ENCODE peak calls at places on chromosomes 16 and 17, in five cellular contexts. V is effector memory CD4-positive, alpha-beta T cell; T is Panc1; Q is thoracic aorta; J is PC-3. L is an unnamed sample. For H3K4me1, the result is how much of the 10 kb centered on the place peaks cover.

GRCh38 chr17:30921544-30922196 is at the start of gene ADAP2:
- DNase-seq in J (peak), T (no peak), Q (no peak), V (no peak), L (no peak)

GRCh38 chr16:57533618-57534336 is 2.6 kb downstream of the CCDC102A start:
- DNase-seq in T (no peak), J (no peak), Q (no peak), V (peak), L (no peak)

GRCh38 chr17:70810609-70811008 is 641.3 kb downstream of the KCNJ2 start:
- DNase-seq in Q (no peak), J (peak), V (no peak), T (no peak), L (no peak)

GRCh38 chr17:37735165-37735564 is 9.7 kb downstream of the HNF1B start:
- DNase-seq in J (no peak), V (no peak), T (no peak), Q (no peak), L (no peak)

GRCh38 chr17:2035549-2036490 is 5.9 kb downstream of the DPH1 start:
- DNase-seq in V (no peak), J (no peak), T (no peak), Q (no peak), L (no peak)

GRCh38 chr16:69276143-69277115 is 34.7 kb upstream of the VPS4A start:
- DNase-seq in T (no peak), J (no peak), V (no peak), Q (peak), L (no peak)

GRCh38 chr16:88023366-88023765 is 72.1 kb downstream of the BANP start:
- DNase-seq in J (no peak), Q (no peak), V (no peak), T (no peak), L (no peak)

GRCh38 chr17:81553616-81554181 is 1.5 kb upstream of the FAAP100 start:
- DNase-seq in J (peak), Q (no peak), V (no peak), T (no peak), L (no peak)

GRCh38 chr16:67814567-67814966 is 7.9 kb downstream of the TSNAXIP1 start:
- DNase-seq in J (no peak), T (no peak), Q (no peak), V (no peak), L (no peak)

GRCh38 chr16:82603784-82604411 is 22.9 kb upstream of the CDH13 start:
- DNase-seq in T (no peak), Q (no peak), V (no peak), J (peak), L (no peak)

GRCh38 chr17:43556292-43556691 is 10.2 kb upstream of the ETV4 start:
- DNase-seq in J (peak), T (no peak), V (no peak), Q (no peak), L (no peak)

GRCh38 chr16:53913082-53913870 is 209.3 kb downstream of the FTO start:
- DNase-seq in T (no peak), Q (no peak), V (no peak), J (peak), L (no peak)

GRCh38 chr17:57935833-57936807 is 19.1 kb downstream of the CUEDC1 start:
- DNase-seq in V (no peak), Q (no peak), J (peak), T (no peak), L (no peak)

GRCh38 chr17:45004388-45004787 is 36.3 kb upstream of the C1QL1 start:
- DNase-seq in J (no peak), Q (no peak), V (no peak), T (no peak), L (no peak)

GRCh38 chr17:77530591-77530990 is 389.8 kb downstream of the SEC14L1 start:
- DNase-seq in J (no peak), Q (no peak), V (no peak), T (no peak), L (no peak)

GRCh38 chr16:88628512-88628974 is 9.8 kb upstream of the IL17C start:
- DNase-seq in J (peak), Q (no peak), T (no peak), V (no peak), L (peak)

GRCh38 chr17:3916013-3916696 is at the start of gene P2RX1:
- DNase-seq in V (no peak), Q (no peak), T (no peak), J (no peak), L (no peak)

GRCh38 chr17:81090361-81091133 is 55.6 kb downstream of the BAIAP2 start:
- DNase-seq in J (peak), Q (no peak), T (no peak), V (peak), L (no peak)

GRCh38 chr17:34692932-34693331 is 113.5 kb downstream of the TMEM132E start:
- DNase-seq in J (no peak), Q (no peak), V (no peak), T (no peak), L (no peak)

GRCh38 chr17:65584604-65585521 is 23.4 kb upstream of the AXIN2 start:
- DNase-seq in V (no peak), T (no peak), J (peak), Q (no peak), L (no peak)

GRCh38 chr16:49348408-49349176 is 25.0 kb upstream of the C16orf78 start:
- DNase-seq in Q (no peak), V (no peak), J (no peak), T (no peak), L (no peak)

GRCh38 chr16:81190667-81191066 is 47.8 kb upstream of the BCO1 start:
- DNase-seq in V (no peak), T (no peak), J (peak), Q (no peak), L (no peak)

GRCh38 chr17:77383613-77384608 is 243.1 kb downstream of the SEC14L1 start:
- DNase-seq in T (no peak), J (no peak), V (no peak), Q (no peak), L (no peak)

GRCh38 chr16:57377080-57377841 is 5.0 kb downstream of the CX3CL1 start:
- DNase-seq in V (no peak), J (peak), T (no peak), Q (no peak), L (no peak)

GRCh38 chr16:27452569-27453475 is 50.8 kb downstream of the IL21R start:
- DNase-seq in J (no peak), Q (no peak), V (no peak), T (no peak), L (no peak)

GRCh38 chr16:89308391-89309333 is 91.2 kb downstream of the ZNF778 start:
- DNase-seq in J (no peak), T (no peak), V (no peak), Q (no peak), L (no peak)

GRCh38 chr17:77649717-77650211 is 308.7 kb upstream of the TNRC6C start:
- DNase-seq in J (peak), Q (no peak), V (no peak), T (no peak), L (no peak)

GRCh38 chr16:165539-166374 is at the start of gene HBM:
- DNase-seq in T (no peak), V (no peak), Q (no peak), J (no peak), L (no peak)

GRCh38 chr16:13351651-13352217 is 450.3 kb downstream of the SHISA9 start:
- DNase-seq in V (no peak), Q (no peak), J (no peak), T (no peak), L (no peak)

GRCh38 chr16:27446721-27447120 is 44.7 kb downstream of the IL21R start:
- DNase-seq in Q (no peak), T (no peak), V (peak), J (no peak), L (no peak)

GRCh38 chr16:22693670-22694340 is 120.2 kb upstream of the HS3ST2 start:
- DNase-seq in J (no peak), V (no peak), Q (no peak), T (no peak), L (no peak)
- H3K4me1 ChIP-seq in J (under half), V (under half), Q (under half), T (under half), L (under half)

DNA sequence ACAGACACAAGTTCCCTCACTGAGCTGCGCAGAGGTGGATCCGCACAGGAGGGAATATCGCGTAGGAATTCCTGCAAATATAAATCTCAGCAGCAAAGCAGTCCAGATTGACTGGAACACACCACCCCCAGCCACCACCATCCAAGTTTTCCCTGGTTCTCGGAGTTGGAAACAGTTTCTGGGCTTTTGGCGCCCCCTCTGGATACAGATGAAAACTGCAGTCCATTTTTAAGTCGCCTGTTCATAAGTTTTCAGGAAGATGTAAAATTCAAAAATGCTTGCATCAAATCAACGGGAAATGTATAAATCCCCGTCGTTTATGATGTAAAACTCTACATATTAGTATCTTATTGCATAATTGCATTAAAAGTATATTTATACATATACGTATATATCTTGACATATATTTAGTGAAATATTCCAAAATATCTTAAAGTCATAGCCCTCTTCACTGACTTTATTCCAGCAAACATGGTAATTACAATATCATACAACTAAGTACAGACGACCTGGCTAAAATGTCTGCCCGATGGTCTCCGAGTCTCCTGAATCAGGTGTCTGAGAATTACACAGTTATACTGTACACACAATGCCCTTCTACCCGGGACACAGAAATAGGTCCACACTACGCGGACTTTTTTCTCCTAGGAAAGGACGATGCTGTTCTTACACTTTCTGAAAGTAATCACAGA is 2.1 kb upstream of the SOX9 start:
- DNase-seq in T (no peak), J (peak), V (no peak), Q (no peak), L (no peak)
- H3K4me3 ChIP-seq in T (peak), J (peak), V (no peak), Q (peak), L (peak)

GRCh38 chr17:75873587-75874322 is 4.6 kb downstream of the TRIM47 start:
- DNase-seq in T (no peak), Q (no peak), J (no peak), V (no peak), L (no peak)
- H3K4me1 ChIP-seq in T (under half), Q (half or more), J (under half), V (half or more), L (under half)

GRCh38 chr16:22903716-22904115 is 89.8 kb downstream of the HS3ST2 start:
- DNase-seq in J (no peak), Q (no peak), T (no peak), V (no peak), L (no peak)
- H3K4me3 ChIP-seq in J (no peak), Q (no peak), T (no peak), V (no peak), L (no peak)